ENCODE peak calls at places on chromosome 7, in five cellular contexts. R is GM12878, D is HepG2, Q is K562, Z is HCT116. U is an unnamed sample.

GRCh38 chr7:81299272-81299671 is 380.4 kb upstream of the SEMA3C start:
- DNase-seq in R (no peak), D (no peak), Q (no peak), Z (peak; percentile 29), U (no peak)

GRCh38 chr7:32275216-32275979 is 205.2 kb upstream of the PDE1C start:
- DNase-seq in R (peak; percentile 15), D (no peak), Q (no peak), Z (no peak), U (no peak)

GRCh38 chr7:6564091-6564770 is 13.0 kb upstream of the GRID2IP start:
- DNase-seq in R (no peak), D (no peak), Q (no peak), Z (no peak), U (no peak)

GRCh38 chr7:14902589-14902963 is at the start of gene DGKB:
- DNase-seq in R (no peak), D (no peak), Q (no peak), Z (no peak), U (peak; percentile 29)

GRCh38 chr7:64965594-64965993 is 25.2 kb downstream of the ZNF117 start:
- DNase-seq in R (no peak), D (no peak), Q (no peak), Z (no peak), U (no peak)

GRCh38 chr7:70571403-70571911 is 560.5 kb upstream of the GALNT17 start:
- DNase-seq in R (no peak), D (peak; percentile 75), Q (no peak), Z (no peak), U (peak; percentile 74)

GRCh38 chr7:22853674-22854157 is 31.1 kb upstream of the TOMM7 start:
- DNase-seq in R (no peak), D (no peak), Q (no peak), Z (peak; percentile 54), U (no peak)

GRCh38 chr7:74248156-74248555 is 6.0 kb downstream of the RFC2 start:
- DNase-seq in R (no peak), D (no peak), Q (no peak), Z (no peak), U (no peak)

GRCh38 chr7:23893172-23893941 is 183.3 kb downstream of the STK31 start:
- DNase-seq in R (no peak), D (no peak), Q (no peak), Z (no peak), U (no peak)

GRCh38 chr7:12434012-12434642 is 30.5 kb upstream of the VWDE start:
- DNase-seq in R (no peak), D (no peak), Q (no peak), Z (no peak), U (no peak)

GRCh38 chr7:31122649-31123058 is 70.5 kb downstream of the ADCYAP1R1 start:
- DNase-seq in R (no peak), D (peak; percentile 45), Q (peak; percentile 77), Z (peak; percentile 79), U (peak; percentile 83)

GRCh38 chr7:140055833-140056232 is 6.9 kb downstream of the PARP12 start:
- DNase-seq in R (no peak), D (no peak), Q (no peak), Z (no peak), U (no peak)

GRCh38 chr7:29255839-29256782 is 61.5 kb downstream of the CHN2 start:
- DNase-seq in R (no peak), D (no peak), Q (no peak), Z (no peak), U (no peak)

GRCh38 chr7:99653754-99654153 is 26.0 kb downstream of the CYP3A5 start:
- DNase-seq in R (no peak), D (no peak), Q (no peak), Z (no peak), U (no peak)

GRCh38 chr7:37956791-37957190 is 36.4 kb downstream of the EPDR1 start:
- DNase-seq in R (no peak), D (no peak), Q (no peak), Z (no peak), U (no peak)

GRCh38 chr7:32043688-32044087 is 26.5 kb downstream of the PDE1C start:
- DNase-seq in R (no peak), D (no peak), Q (no peak), Z (no peak), U (no peak)

GRCh38 chr7:25886387-25887240 is 265.4 kb upstream of the NFE2L3 start:
- DNase-seq in R (no peak), D (no peak), Q (no peak), Z (no peak), U (no peak)

GRCh38 chr7:1232103-1232466 is 587 bp upstream of the UNCX start:
- DNase-seq in R (no peak), D (no peak), Q (no peak), Z (no peak), U (no peak)

GRCh38 chr7:87474533-87475358 is 734 bp downstream of the ABCB4 start:
- DNase-seq in R (peak; percentile 96), D (no peak), Q (no peak), Z (no peak), U (no peak)

GRCh38 chr7:53431901-53432300 is 396.5 kb downstream of the POM121L12 start:
- DNase-seq in R (no peak), D (no peak), Q (no peak), Z (no peak), U (no peak)

GRCh38 chr7:129470411-129470810 is 31.9 kb upstream of the SMKR1 start:
- DNase-seq in R (no peak), D (no peak), Q (no peak), Z (no peak), U (no peak)

GRCh38 chr7:135763261-135763660 is 14.6 kb upstream of the FAM180A start:
- DNase-seq in R (no peak), D (no peak), Q (no peak), Z (no peak), U (no peak)

GRCh38 chr7:135771961-135772638 is 23.5 kb upstream of the FAM180A start:
- DNase-seq in R (no peak), D (no peak), Q (no peak), Z (no peak), U (no peak)

GRCh38 chr7:36137258-36137657 is 15.8 kb upstream of the EEPD1 start:
- DNase-seq in R (no peak), D (no peak), Q (no peak), Z (no peak), U (no peak)

GRCh38 chr7:30921951-30922401 is 10.3 kb downstream of the AQP1 start:
- DNase-seq in R (no peak), D (no peak), Q (no peak), Z (no peak), U (no peak)

GRCh38 chr7:114711244-114711643 is 210.7 kb upstream of the MDFIC start:
- DNase-seq in R (no peak), D (no peak), Q (no peak), Z (no peak), U (no peak)

GRCh38 chr7:131012477-131013031 is 278.5 kb upstream of the KLF14 start:
- DNase-seq in R (no peak), D (no peak), Q (peak; percentile 63), Z (no peak), U (no peak)
- TF ChIP-seq JUND in R (no peak), D (no peak), Q (no peak), Z (no peak), U (no peak)

DNA sequence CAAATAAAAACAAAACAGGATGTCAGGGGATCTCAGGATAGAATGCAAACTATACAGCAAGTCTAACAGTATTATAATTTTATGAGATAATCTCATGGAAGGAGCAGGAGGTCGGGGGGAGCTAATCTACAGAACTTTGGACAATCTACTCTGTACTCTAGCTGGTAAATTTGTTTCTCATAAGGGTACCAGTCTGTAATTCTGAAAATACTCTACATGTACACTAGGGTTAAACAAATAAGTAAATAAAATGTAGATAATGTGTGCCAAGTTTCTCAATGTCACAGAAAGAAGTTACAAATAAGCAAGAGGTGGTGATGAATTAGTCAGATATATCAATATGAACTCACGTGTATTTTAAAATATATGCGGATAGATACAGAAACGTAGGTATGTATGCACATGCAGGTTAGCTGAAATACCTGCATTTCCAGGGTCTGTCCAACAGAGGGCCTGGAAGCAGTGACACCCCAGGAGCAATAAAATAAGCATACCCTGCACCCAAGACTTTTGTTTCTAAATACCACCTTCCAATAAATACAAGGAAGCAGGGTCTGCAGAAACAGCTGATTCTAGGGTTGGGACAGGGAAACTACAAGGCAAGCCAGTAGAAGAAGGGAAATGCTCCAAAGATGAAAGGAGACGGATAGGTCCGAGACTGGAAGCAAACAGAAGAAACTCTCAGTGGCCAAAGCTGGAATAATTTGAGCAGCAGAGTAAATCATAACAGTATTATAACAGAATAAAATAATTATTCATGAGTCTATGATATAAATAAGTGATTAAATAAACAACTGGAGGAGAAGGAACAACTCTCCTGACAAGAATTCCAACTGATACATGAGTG is 27.8 kb downstream of the EZH2 start:
- DNase-seq in R (no peak), D (peak; percentile 31), Q (peak; percentile 68), Z (peak; percentile 28), U (peak; percentile 63)
- TF ChIP-seq JUND in R (no peak), D (no peak), Q (no peak), Z (no peak), U (no peak)

GRCh38 chr7:159031135-159031701 is 113.4 kb downstream of the VIPR2 start:
- DNase-seq in R (no peak), D (no peak), Q (peak; percentile 50), Z (no peak), U (no peak)
- TF ChIP-seq JUND in R (no peak), D (no peak), Q (no peak), Z (no peak), U (no peak)

DNA sequence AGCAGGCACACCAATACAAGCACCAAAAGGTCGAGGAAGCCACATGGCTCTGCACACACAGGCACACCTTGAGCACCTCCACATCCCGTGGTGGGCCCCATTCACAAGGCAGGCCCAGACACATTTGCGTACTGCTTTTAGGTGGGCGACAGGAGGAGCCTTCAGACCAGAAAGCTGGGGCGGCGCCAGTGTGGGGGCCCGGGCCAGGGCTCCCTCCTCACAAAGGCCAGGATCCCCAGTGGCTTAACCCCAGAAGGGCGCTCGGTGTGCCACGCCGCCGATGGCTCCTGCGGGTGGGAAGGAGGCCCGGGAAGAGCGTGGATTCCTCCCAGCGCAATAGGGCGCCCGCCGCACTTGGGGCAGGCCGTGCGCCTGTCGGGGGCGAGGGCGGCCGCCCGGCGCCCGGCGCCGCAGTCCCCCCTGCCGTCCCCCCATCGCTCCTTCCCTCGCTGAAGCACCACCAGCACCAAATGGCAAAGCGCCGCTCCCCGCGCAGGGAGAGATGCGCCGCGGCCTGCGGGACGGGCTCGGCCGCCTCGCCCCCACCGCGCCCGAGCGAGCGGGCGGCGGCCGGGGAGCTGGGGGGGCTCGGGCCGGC is 2.9 kb upstream of the SMARCD3 start:
- DNase-seq in R (no peak), D (no peak), Q (no peak), Z (no peak), U (peak; percentile 55)
- TF ChIP-seq JUND in R (no peak), D (no peak), Q (no peak), Z (no peak), U (no peak)

DNA sequence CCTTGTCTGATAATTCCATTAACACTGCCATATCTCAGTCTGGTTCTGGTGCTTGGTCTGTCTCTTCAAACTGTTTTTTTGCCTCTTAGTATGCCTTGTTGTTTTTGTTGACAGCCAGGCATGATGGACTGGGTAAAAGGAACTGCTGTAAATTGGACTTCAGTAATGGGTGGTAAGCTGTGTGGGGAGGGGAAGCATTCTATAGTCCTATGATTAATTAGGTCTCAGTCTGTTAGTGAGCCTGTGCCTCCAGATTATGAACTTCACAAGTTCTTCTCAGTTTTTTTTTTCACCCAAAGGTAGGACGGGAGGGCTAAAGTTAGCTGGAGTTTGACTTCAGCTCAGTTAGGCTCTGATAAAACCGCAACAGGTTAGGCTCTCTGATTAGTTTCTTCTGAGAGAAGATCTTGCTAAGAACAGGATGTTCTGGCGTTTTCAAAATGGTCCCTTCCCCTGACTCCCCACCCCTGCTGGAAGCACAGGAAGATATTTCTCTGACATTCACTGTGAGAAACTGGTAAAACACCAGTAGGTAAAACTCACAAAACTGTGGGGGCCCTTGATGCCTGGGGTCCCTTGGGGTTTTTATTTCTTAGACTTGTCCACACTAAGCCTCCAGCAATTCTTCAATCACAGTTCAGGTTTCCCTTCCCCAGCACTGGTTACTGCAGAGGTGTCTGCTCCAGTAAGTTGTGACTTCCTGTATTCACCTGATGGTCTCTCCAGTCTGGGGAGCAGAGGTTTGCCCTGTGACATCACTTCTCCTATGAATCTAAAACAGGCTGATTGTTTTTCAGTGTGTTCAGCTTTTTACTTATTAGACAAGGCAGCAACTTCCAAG is 43.3 kb upstream of the CCDC71L start:
- DNase-seq in R (no peak), D (no peak), Q (no peak), Z (no peak), U (no peak)
- TF ChIP-seq JUND in R (no peak), D (no peak), Q (no peak), Z (no peak), U (no peak)

U was measured in T47D.